ENCODE peak calls at places on chromosomes 7 and 10, in eight cellular contexts. B, Q, L, E, N, J, V and S are unnamed samples.

GRCh38 chr10:132630156-132630555 is 92.6 kb downstream of the INPP5A start:
- DNase-seq in B (no peak), Q (no peak), L (no peak), E (no peak), N (no peak), J (no peak), V (no peak), S (no peak)

GRCh38 chr7:78476851-78477405 is 678.4 kb downstream of the PHTF2 start:
- DNase-seq in B (no peak), Q (no peak), L (no peak), E (no peak), N (no peak), J (no peak), V (no peak), S (no peak)

GRCh38 chr10:100315603-100316002 is 14.4 kb downstream of the PKD2L1 start:
- DNase-seq in B (no peak), Q (no peak), L (no peak), E (no peak), N (no peak), J (no peak), V (no peak), S (no peak)

GRCh38 chr10:79221110-79222051 is 125.9 kb upstream of the PPIF start:
- DNase-seq in B (peak; percentile 93), Q (no peak), L (peak; percentile 44), E (no peak), N (peak; percentile 85), J (no peak), V (peak; percentile 74), S (no peak)

GRCh38 chr7:130917669-130918128 is 183.7 kb upstream of the KLF14 start:
- DNase-seq in B (peak; percentile 69), Q (no peak), L (no peak), E (no peak), N (no peak), J (no peak), V (no peak), S (no peak)

GRCh38 chr10:92432596-92432995 is 141.3 kb downstream of the IDE start:
- DNase-seq in B (no peak), Q (no peak), L (no peak), E (no peak), N (peak; percentile 7), J (no peak), V (no peak), S (no peak)

GRCh38 chr7:126485791-126486190 is 767.0 kb downstream of the GRM8 start:
- DNase-seq in B (no peak), Q (no peak), L (no peak), E (no peak), N (no peak), J (no peak), V (no peak), S (no peak)

GRCh38 chr7:127652333-127653248 is 597 bp downstream of the SND1 start:
- DNase-seq in B (peak; percentile 39), Q (no peak), L (no peak), E (no peak), N (no peak), J (no peak), V (no peak), S (no peak)

GRCh38 chr7:117281562-117281961 is 41.3 kb downstream of the WNT2 start:
- DNase-seq in B (no peak), Q (no peak), L (no peak), E (no peak), N (no peak), J (no peak), V (no peak), S (no peak)

GRCh38 chr10:123562811-123563580 is 103.2 kb upstream of the GPR26 start:
- DNase-seq in B (no peak), Q (peak; percentile 41), L (no peak), E (no peak), N (no peak), J (no peak), V (no peak), S (no peak)

GRCh38 chr7:128349121-128349825 is 5.6 kb upstream of the RBM28 start:
- DNase-seq in B (no peak), Q (no peak), L (no peak), E (no peak), N (no peak), J (no peak), V (no peak), S (no peak)

DNA sequence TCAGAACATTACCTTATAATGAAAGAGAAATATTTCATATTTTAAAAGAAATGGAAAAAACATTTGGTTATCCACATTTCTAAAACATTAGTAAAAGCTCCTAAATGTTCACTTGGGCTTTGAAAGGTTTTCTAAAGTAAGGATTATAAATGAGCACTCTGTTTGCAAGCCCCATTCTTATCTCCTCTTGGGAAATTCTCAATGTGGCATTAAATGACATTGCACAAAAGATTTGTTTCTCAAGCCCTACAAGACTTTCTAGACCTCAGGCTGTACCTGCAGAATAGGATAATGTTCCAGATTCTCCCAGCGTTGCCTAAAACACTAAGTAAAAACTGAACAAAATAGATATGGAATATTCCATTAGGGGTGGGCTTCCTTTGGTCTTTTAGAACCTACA is 658.0 kb upstream of the FOXK1 start:
- DNase-seq in B (no peak), Q (no peak), L (no peak), E (no peak), N (no peak), J (no peak), V (no peak), S (no peak)
- H3K27ac ChIP-seq in B (no peak overlapping the region), Q (no peak overlapping the region), L (no peak overlapping the region), E (no peak overlapping the region), N (no peak overlapping the region), J (no peak overlapping the region), V (no peak overlapping the region), S (no peak overlapping the region)

GRCh38 chr7:104926905-104927454 is 87.0 kb upstream of the KMT2E start:
- DNase-seq in B (no peak), Q (peak; percentile 84), L (no peak), E (no peak), N (peak; percentile 20), J (no peak), V (no peak), S (no peak)
- H3K27ac ChIP-seq in B (no peak overlapping the region), Q (no peak overlapping the region), L (peak overlapping the region; percentile 75), E (no peak overlapping the region), N (no peak overlapping the region), J (no peak overlapping the region), V (no peak overlapping the region), S (no peak overlapping the region)

GRCh38 chr7:13293264-13294002 is 606.0 kb downstream of the ARL4A start:
- DNase-seq in B (no peak), Q (no peak), L (no peak), E (no peak), N (no peak), J (no peak), V (no peak), S (no peak)
- H3K27ac ChIP-seq in B (no peak overlapping the region), Q (no peak overlapping the region), L (no peak overlapping the region), E (no peak overlapping the region), N (no peak overlapping the region), J (no peak overlapping the region), V (no peak overlapping the region), S (no peak overlapping the region)

GRCh38 chr10:102188298-102188940 is 36.2 kb downstream of the NOLC1 start:
- DNase-seq in B (no peak), Q (no peak), L (peak; percentile 30), E (peak; percentile 10), N (peak; percentile 11), J (no peak), V (no peak), S (no peak)
- H3K27ac ChIP-seq in B (no peak overlapping the region), Q (no peak overlapping the region), L (peak overlapping the region; percentile 42), E (no peak overlapping the region), N (peak overlapping the region; percentile 42), J (no peak overlapping the region), V (no peak overlapping the region), S (no peak overlapping the region)

GRCh38 chr10:65341323-65341922 is 1584.4 kb upstream of the LRRTM3 start:
- DNase-seq in B (peak; percentile 67), Q (no peak), L (no peak), E (no peak), N (no peak), J (no peak), V (no peak), S (no peak)
- H3K27ac ChIP-seq in B (no peak overlapping the region), Q (no peak overlapping the region), L (no peak overlapping the region), E (no peak overlapping the region), N (no peak overlapping the region), J (no peak overlapping the region), V (no peak overlapping the region), S (no peak overlapping the region)